ENCODE peak calls at places on chromosomes 3 and 15, in four cellular contexts. W is pancreas, A is body of pancreas, E is A549. U is an unnamed sample.
A peak's percentile ranks its signal among the peaks of the same experiment; 100 is the strongest.

GRCh38 chr3:67624078-67624477 is 30.3 kb downstream of the SUCLG2 start:
- DNase-seq in E (no peak), W (no peak), A (no peak), U (no peak)

GRCh38 chr3:144142151-144142855 is 170.7 kb downstream of the DIPK2A start:
- DNase-seq in A (no peak), E (no peak), W (no peak), U (no peak)

GRCh38 chr3:64184621-64185020 is 40.6 kb downstream of the PRICKLE2 start:
- DNase-seq in E (peak; percentile 27), W (no peak), A (no peak), U (no peak)

GRCh38 chr3:126659915-126660886 is 5.3 kb upstream of the TXNRD3 start:
- DNase-seq in E (peak; percentile 44), W (no peak), A (no peak), U (no peak)

GRCh38 chr3:114144909-114145688 is 33.8 kb downstream of the DRD3 start:
- DNase-seq in E (peak; percentile 5), A (peak; percentile 67), W (peak; percentile 34), U (peak; percentile 63)

GRCh38 chr3:31858439-31858838 is 122.6 kb downstream of the OSBPL10 start:
- DNase-seq in W (no peak), A (no peak), E (peak; percentile 12), U (no peak)

GRCh38 chr3:125037498-125038150 is 18.2 kb downstream of the HEG1 start:
- DNase-seq in A (no peak), E (no peak), W (no peak), U (peak; percentile 24)

GRCh38 chr3:60025071-60026055 is 975.5 kb upstream of the CFAP20DC start:
- DNase-seq in E (no peak), W (no peak), A (no peak), U (no peak)

GRCh38 chr15:34808016-34808415 is 12.7 kb upstream of the ACTC1 start:
- DNase-seq in W (no peak), A (no peak), E (no peak), U (no peak)

GRCh38 chr3:98574157-98574556 is 19.3 kb downstream of the CPOX start:
- DNase-seq in A (no peak), E (no peak), W (no peak), U (no peak)

DNA sequence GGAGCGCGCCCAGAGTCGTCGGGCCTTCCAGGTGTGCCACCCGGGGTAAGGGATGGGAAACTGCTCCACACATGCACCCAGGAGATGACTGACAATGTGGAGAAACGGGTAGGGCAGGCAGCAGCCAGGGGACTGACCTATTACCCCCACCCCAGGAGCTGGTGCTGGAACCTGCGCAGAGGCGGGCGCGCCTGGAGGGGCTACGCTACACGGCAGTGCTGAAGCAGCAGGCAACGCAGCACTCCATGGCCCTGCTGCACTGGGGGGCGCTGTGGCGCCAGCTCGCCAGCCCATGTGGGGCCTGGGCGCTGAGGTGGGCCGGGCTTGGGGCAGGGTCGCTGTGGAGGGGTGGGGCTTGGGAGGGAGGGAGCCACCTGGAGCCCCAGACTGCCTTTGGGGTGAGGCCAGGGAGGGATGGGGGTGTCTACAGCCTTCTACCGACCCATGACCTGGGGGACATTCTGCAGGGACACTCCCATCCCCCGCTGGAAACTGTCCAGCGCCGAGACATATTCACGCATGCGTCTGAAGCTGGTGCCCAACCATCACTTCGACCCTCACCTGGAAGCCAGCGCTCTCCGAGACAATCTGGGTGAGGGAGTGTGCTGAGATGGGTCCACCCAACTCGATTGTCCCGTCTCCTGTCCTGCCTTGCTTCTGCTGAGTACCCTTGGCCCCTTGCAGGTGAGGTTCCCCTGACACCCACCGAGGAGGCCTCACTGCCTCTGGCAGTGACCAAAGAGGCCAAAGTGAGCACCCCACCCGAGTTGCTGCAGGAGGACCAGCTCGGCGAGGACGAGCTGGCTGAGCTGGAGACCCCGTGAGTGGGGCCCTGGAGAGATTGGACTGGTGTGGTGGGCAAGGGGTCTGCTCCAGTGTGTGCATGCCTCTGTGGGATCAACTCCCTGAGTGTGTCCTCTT is 23.3 kb downstream of the NBEAL2 start:
- DNase-seq in E (no peak), A (peak; percentile 10), W (no peak), U (no peak)
- TF ChIP-seq CTCF in E (no peak), A (no peak), W (no peak), U (no peak)

GRCh38 chr15:63160638-63161037 is 3.4 kb upstream of the RPS27L start:
- DNase-seq in W (no peak), A (no peak), E (no peak), U (no peak)

GRCh38 chr15:63165166-63165859 is 8.0 kb upstream of the RPS27L start:
- DNase-seq in E (no peak), A (no peak), W (no peak), U (no peak)

GRCh38 chr15:63169796-63170195 is 12.5 kb upstream of the RPS27L start:
- DNase-seq in W (no peak), E (no peak), A (no peak), U (no peak)

GRCh38 chr15:63166219-63166618 is 8.9 kb upstream of the RPS27L start:
- DNase-seq in E (peak; percentile 36), A (no peak), W (no peak), U (no peak)
- H3K27ac ChIP-seq in E (no peak overlapping the region), A (no peak overlapping the region), W (no peak overlapping the region), U (no peak overlapping the region)

GRCh38 chr3:101635345-101635744 is 41.6 kb downstream of the ZBTB11 start:
- DNase-seq in W (no peak), E (no peak), A (no peak), U (no peak)

GRCh38 chr3:101638262-101638745 is 38.6 kb downstream of the ZBTB11 start:
- DNase-seq in A (no peak), W (no peak), E (no peak), U (no peak)

GRCh38 chr3:101634591-101635196 is 42.2 kb downstream of the ZBTB11 start:
- DNase-seq in E (no peak), A (no peak), W (no peak), U (no peak)

GRCh38 chr3:101637461-101637860 is 39.5 kb downstream of the ZBTB11 start:
- DNase-seq in E (no peak), A (no peak), W (no peak), U (no peak)

GRCh38 chr3:101635954-101636798 is 40.8 kb downstream of the ZBTB11 start:
- DNase-seq in E (peak; percentile 51), W (peak; percentile 36), A (peak; percentile 42), U (peak; percentile 27)
- TF ChIP-seq CTCF in E (peak; percentile 68), W (peak; percentile 60), A (peak; percentile 45), U (peak; percentile 36)

DNA sequence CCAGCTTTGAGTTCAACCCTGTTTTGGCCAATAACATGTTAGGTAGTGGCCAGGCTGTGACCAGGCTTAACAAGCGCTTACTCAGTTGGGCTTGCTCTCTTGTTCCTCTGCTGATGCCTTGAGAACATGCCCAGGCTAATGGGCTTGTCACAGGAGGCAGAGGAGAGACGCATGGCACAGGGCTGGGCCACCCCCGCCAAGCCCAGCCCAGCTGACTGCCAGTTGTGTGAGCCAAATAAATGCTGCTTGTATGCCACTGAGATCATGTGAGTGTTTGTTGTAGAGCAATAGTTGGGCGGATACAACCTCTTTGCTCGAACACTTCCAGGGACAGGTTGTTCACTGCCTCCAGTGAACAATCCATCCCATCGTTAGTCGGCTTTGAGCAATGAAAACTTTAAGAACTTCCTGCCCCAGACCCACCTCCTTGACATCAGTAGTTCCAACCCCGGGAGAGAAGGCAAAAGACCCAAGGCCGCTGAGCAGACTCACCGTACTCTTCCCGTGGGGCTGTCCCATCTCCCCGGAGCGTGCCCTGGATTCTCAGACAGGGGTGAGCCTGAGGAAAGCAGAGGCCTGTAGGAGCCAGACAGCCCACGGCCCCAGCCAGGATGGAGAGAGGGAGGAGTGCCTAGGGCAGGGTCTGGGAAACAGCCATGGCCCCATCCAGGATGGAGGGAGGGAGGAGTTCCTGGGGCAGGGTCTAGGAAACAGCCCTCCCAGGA is 4.1 kb downstream of the PLA2G4F start:
- DNase-seq in W (no peak), E (no peak), A (peak; percentile 84), U (no peak)
- H3K27ac ChIP-seq in W (no peak overlapping the region), E (no peak overlapping the region), A (no peak overlapping the region), U (peak overlapping the region; percentile 78)